ENCODE peak calls at places on chromosomes 12 and 14, in five cellular contexts. J is ureter; B is CD4-positive, alpha-beta T cell; D is BJ; S is naive thymus-derived CD8-positive, alpha-beta T cell. N is an unnamed sample.

GRCh38 chr12:52372216-52373154 is 5.2 kb upstream of the KRT85 start:
- DNase-seq in J (peak; percentile 89), B (peak; percentile 48), D (peak; percentile 47), S (peak; percentile 76), N (peak; percentile 89)

GRCh38 chr14:68800361-68800760 is 7.5 kb upstream of the ZFP36L1 start:
- DNase-seq in J (no peak), B (no peak), D (no peak), S (peak; percentile 18), N (no peak)

GRCh38 chr12:131231194-131231980 is 277.7 kb downstream of the ADGRD1 start:
- DNase-seq in J (no peak), B (no peak), D (no peak), S (no peak), N (no peak)

GRCh38 chr14:67129768-67130167 is 59.5 kb upstream of the GARIN2 start:
- DNase-seq in J (no peak), B (no peak), D (no peak), S (no peak), N (no peak)

GRCh38 chr12:92403210-92404175 is 257.8 kb upstream of the BTG1 start:
- DNase-seq in J (no peak), B (peak; percentile 28), D (no peak), S (peak; percentile 81), N (no peak)

GRCh38 chr14:98018626-98019025 is 1221.4 kb downstream of the VRK1 start:
- DNase-seq in J (no peak), B (peak; percentile 33), D (no peak), S (peak; percentile 82), N (no peak)

GRCh38 chr14:78010688-78011087 is 159.5 kb upstream of the NRXN3 start:
- DNase-seq in J (no peak), B (no peak), D (no peak), S (no peak), N (no peak)

GRCh38 chr14:72714094-72714493 is 179.8 kb downstream of the DPF3 start:
- DNase-seq in J (no peak), B (no peak), D (no peak), S (peak; percentile 74), N (no peak)

GRCh38 chr14:80419339-80419738 is 208.0 kb upstream of the DIO2 start:
- DNase-seq in J (no peak), B (no peak), D (no peak), S (no peak), N (no peak)

GRCh38 chr12:29447285-29447975 is 50.1 kb downstream of the OVCH1 start:
- DNase-seq in J (no peak), B (no peak), D (no peak), S (no peak), N (no peak)

GRCh38 chr14:67564236-67564635 is 31.1 kb downstream of the PLEKHH1 start:
- DNase-seq in J (no peak), B (no peak), D (no peak), S (no peak), N (no peak)

GRCh38 chr14:104138098-104138890 is at the start of gene KIF26A:
- DNase-seq in J (no peak), B (no peak), D (no peak), S (peak; percentile 65), N (peak; percentile 90)

GRCh38 chr14:52558688-52559087 is 6.1 kb downstream of the GPR137C start:
- DNase-seq in J (no peak), B (no peak), D (no peak), S (no peak), N (no peak)

GRCh38 chr14:101657372-101657771 is 96.1 kb downstream of the DIO3 start:
- DNase-seq in J (no peak), B (no peak), D (no peak), S (no peak), N (no peak)

GRCh38 chr12:115341442-115341841 is 657.5 kb upstream of the TBX3 start:
- DNase-seq in J (peak; percentile 81), B (no peak), D (peak; percentile 95), S (no peak), N (no peak)

GRCh38 chr12:111581434-111582132 is 17.5 kb downstream of the ATXN2 start:
- DNase-seq in J (no peak), B (no peak), D (no peak), S (no peak), N (no peak)

GRCh38 chr14:35254736-35255135 is 37.4 kb upstream of the PSMA6 start:
- DNase-seq in J (no peak), B (no peak), D (no peak), S (no peak), N (no peak)

GRCh38 chr14:50018236-50019210 is 97.8 kb downstream of the VCPKMT start:
- DNase-seq in J (no peak), B (no peak), D (no peak), S (no peak), N (no peak)

GRCh38 chr12:67716817-67717216 is 68.3 kb downstream of the DYRK2 start:
- DNase-seq in J (no peak), B (no peak), D (peak; percentile 23), S (no peak), N (no peak)